ENCODE peak calls at places on chromosomes 2 and 18, in eight cellular contexts. One of them, this sample, is unnamed.

GRCh38 chr2:70127920-70128444 is 40.7 kb downstream of the PCBP1 start:
- DNase-seq in astrocyte of the cerebellum: no peak
- DNase-seq in NCI-H460: no peak
- DNase-seq in ecto neural progenitor cell: no peak
- DNase-seq in stimulated activated CD8-positive, alpha-beta memory T cell treated with anti-CD3 and anti-CD28 coated beads, Interleukin-7, amount 100 ng/mL, for 1 hour: no peak
- DNase-seq in MM.1S: peak
- DNase-seq in NCI-H2081: no peak
- DNase-seq in neural crest cell: no peak
- DNase-seq in this sample: no peak

GRCh38 chr2:213691351-213691750 is 407.1 kb downstream of the SPAG16 start:
- DNase-seq in astrocyte of the cerebellum: no peak
- DNase-seq in NCI-H460: no peak
- DNase-seq in ecto neural progenitor cell: no peak
- DNase-seq in stimulated activated CD8-positive, alpha-beta memory T cell treated with anti-CD3 and anti-CD28 coated beads, Interleukin-7, amount 100 ng/mL, for 1 hour: no peak
- DNase-seq in MM.1S: no peak
- DNase-seq in NCI-H2081: no peak
- DNase-seq in neural crest cell: no peak
- DNase-seq in this sample: no peak

GRCh38 chr2:11871421-11871820 is 125.0 kb downstream of the LPIN1 start:
- DNase-seq in astrocyte of the cerebellum: no peak
- DNase-seq in NCI-H460: no peak
- DNase-seq in ecto neural progenitor cell: no peak
- DNase-seq in stimulated activated CD8-positive, alpha-beta memory T cell treated with anti-CD3 and anti-CD28 coated beads, Interleukin-7, amount 100 ng/mL, for 1 hour: no peak
- DNase-seq in MM.1S: no peak
- DNase-seq in NCI-H2081: no peak
- DNase-seq in neural crest cell: no peak
- DNase-seq in this sample: no peak

GRCh38 chr2:129903586-129904425 is 75.7 kb upstream of the RAB6C start:
- DNase-seq in astrocyte of the cerebellum: no peak
- DNase-seq in NCI-H460: no peak
- DNase-seq in ecto neural progenitor cell: peak
- DNase-seq in stimulated activated CD8-positive, alpha-beta memory T cell treated with anti-CD3 and anti-CD28 coated beads, Interleukin-7, amount 100 ng/mL, for 1 hour: no peak
- DNase-seq in MM.1S: no peak
- DNase-seq in NCI-H2081: no peak
- DNase-seq in neural crest cell: no peak
- DNase-seq in this sample: no peak

GRCh38 chr18:31587538-31587937 is 4.1 kb upstream of the TTR start:
- DNase-seq in astrocyte of the cerebellum: no peak
- DNase-seq in NCI-H460: no peak
- DNase-seq in ecto neural progenitor cell: no peak
- DNase-seq in stimulated activated CD8-positive, alpha-beta memory T cell treated with anti-CD3 and anti-CD28 coated beads, Interleukin-7, amount 100 ng/mL, for 1 hour: no peak
- DNase-seq in MM.1S: no peak
- DNase-seq in NCI-H2081: no peak
- DNase-seq in neural crest cell: no peak
- DNase-seq in this sample: no peak

GRCh38 chr2:5937865-5938565 is 245.8 kb downstream of the SOX11 start:
- DNase-seq in astrocyte of the cerebellum: no peak
- DNase-seq in NCI-H460: no peak
- DNase-seq in ecto neural progenitor cell: no peak
- DNase-seq in stimulated activated CD8-positive, alpha-beta memory T cell treated with anti-CD3 and anti-CD28 coated beads, Interleukin-7, amount 100 ng/mL, for 1 hour: no peak
- DNase-seq in MM.1S: no peak
- DNase-seq in NCI-H2081: no peak
- DNase-seq in neural crest cell: no peak
- DNase-seq in this sample: no peak

GRCh38 chr2:61978522-61978921 is 73.0 kb downstream of the COMMD1 start:
- DNase-seq in astrocyte of the cerebellum: no peak
- DNase-seq in NCI-H460: no peak
- DNase-seq in ecto neural progenitor cell: no peak
- DNase-seq in stimulated activated CD8-positive, alpha-beta memory T cell treated with anti-CD3 and anti-CD28 coated beads, Interleukin-7, amount 100 ng/mL, for 1 hour: no peak
- DNase-seq in MM.1S: no peak
- DNase-seq in NCI-H2081: peak
- DNase-seq in neural crest cell: no peak
- DNase-seq in this sample: no peak

GRCh38 chr2:175880-176800 is 87.7 kb downstream of the SH3YL1 start:
- DNase-seq in astrocyte of the cerebellum: no peak
- DNase-seq in NCI-H460: no peak
- DNase-seq in ecto neural progenitor cell: no peak
- DNase-seq in stimulated activated CD8-positive, alpha-beta memory T cell treated with anti-CD3 and anti-CD28 coated beads, Interleukin-7, amount 100 ng/mL, for 1 hour: peak
- DNase-seq in MM.1S: no peak
- DNase-seq in NCI-H2081: no peak
- DNase-seq in neural crest cell: no peak
- DNase-seq in this sample: no peak

GRCh38 chr18:45617284-45617683 is 2.0 kb downstream of the SLC14A2 start:
- DNase-seq in astrocyte of the cerebellum: peak
- DNase-seq in NCI-H460: no peak
- DNase-seq in ecto neural progenitor cell: no peak
- DNase-seq in stimulated activated CD8-positive, alpha-beta memory T cell treated with anti-CD3 and anti-CD28 coated beads, Interleukin-7, amount 100 ng/mL, for 1 hour: no peak
- DNase-seq in MM.1S: no peak
- DNase-seq in NCI-H2081: no peak
- DNase-seq in neural crest cell: no peak
- DNase-seq in this sample: peak

GRCh38 chr2:240211598-240212424 is 71.4 kb upstream of the OTOS start:
- DNase-seq in astrocyte of the cerebellum: no peak
- DNase-seq in NCI-H460: no peak
- DNase-seq in ecto neural progenitor cell: no peak
- DNase-seq in stimulated activated CD8-positive, alpha-beta memory T cell treated with anti-CD3 and anti-CD28 coated beads, Interleukin-7, amount 100 ng/mL, for 1 hour: no peak
- DNase-seq in MM.1S: no peak
- DNase-seq in NCI-H2081: no peak
- DNase-seq in neural crest cell: no peak
- DNase-seq in this sample: no peak

GRCh38 chr18:67519582-67519981 is 3.1 kb upstream of the DSEL start:
- DNase-seq in astrocyte of the cerebellum: peak
- DNase-seq in NCI-H460: no peak
- DNase-seq in ecto neural progenitor cell: no peak
- DNase-seq in stimulated activated CD8-positive, alpha-beta memory T cell treated with anti-CD3 and anti-CD28 coated beads, Interleukin-7, amount 100 ng/mL, for 1 hour: no peak
- DNase-seq in MM.1S: no peak
- DNase-seq in NCI-H2081: no peak
- DNase-seq in neural crest cell: no peak
- DNase-seq in this sample: peak

GRCh38 chr18:69900941-69901340 is 46.7 kb downstream of the CD226 start:
- DNase-seq in astrocyte of the cerebellum: no peak
- DNase-seq in NCI-H460: no peak
- DNase-seq in ecto neural progenitor cell: no peak
- DNase-seq in stimulated activated CD8-positive, alpha-beta memory T cell treated with anti-CD3 and anti-CD28 coated beads, Interleukin-7, amount 100 ng/mL, for 1 hour: no peak
- DNase-seq in MM.1S: no peak
- DNase-seq in NCI-H2081: no peak
- DNase-seq in neural crest cell: no peak
- DNase-seq in this sample: no peak

GRCh38 chr2:156189143-156189542 is 143.4 kb downstream of the NR4A2 start:
- DNase-seq in astrocyte of the cerebellum: no peak
- DNase-seq in NCI-H460: no peak
- DNase-seq in ecto neural progenitor cell: no peak
- DNase-seq in stimulated activated CD8-positive, alpha-beta memory T cell treated with anti-CD3 and anti-CD28 coated beads, Interleukin-7, amount 100 ng/mL, for 1 hour: no peak
- DNase-seq in MM.1S: no peak
- DNase-seq in NCI-H2081: peak
- DNase-seq in neural crest cell: no peak
- DNase-seq in this sample: no peak